ENCODE peak calls at places on chromosome 19, in eight cellular contexts. One of them, this sample, is unnamed.

GRCh38 chr19:30204721-30205120 is 167.5 kb upstream of the ZNF536 start:
- DNase-seq in HEK293T: no peak
- DNase-seq in transverse colon: no peak
- DNase-seq in GM06990: no peak
- DNase-seq in IMR-90: no peak
- DNase-seq in stimulated activated naive B cell treated with anti-CD40 and anti-IgM and Interleukin-4, amounts not matched to agents 10 μg/mL and 1 μg/mL and 100 μg/mL, for 72 hours: no peak
- DNase-seq in AG04449: no peak
- DNase-seq in stimulated activated CD8-positive, alpha-beta memory T cell treated with anti-CD3 and anti-CD28 coated beads, Interleukin-4, amount 100 ng/mL, for 4 hours: no peak
- DNase-seq in this sample: no peak

GRCh38 chr19:46493236-46494114 is 2.2 kb downstream of the PNMA8B start:
- DNase-seq in HEK293T: no peak
- DNase-seq in transverse colon: peak
- DNase-seq in GM06990: no peak
- DNase-seq in IMR-90: no peak
- DNase-seq in stimulated activated naive B cell treated with anti-CD40 and anti-IgM and Interleukin-4, amounts not matched to agents 10 μg/mL and 1 μg/mL and 100 μg/mL, for 72 hours: no peak
- DNase-seq in AG04449: no peak
- DNase-seq in stimulated activated CD8-positive, alpha-beta memory T cell treated with anti-CD3 and anti-CD28 coated beads, Interleukin-4, amount 100 ng/mL, for 4 hours: no peak
- DNase-seq in this sample: no peak

GRCh38 chr19:5150902-5151741 is 182.2 kb downstream of the KDM4B start:
- DNase-seq in HEK293T: no peak
- DNase-seq in transverse colon: no peak
- DNase-seq in GM06990: peak
- DNase-seq in IMR-90: no peak
- DNase-seq in stimulated activated naive B cell treated with anti-CD40 and anti-IgM and Interleukin-4, amounts not matched to agents 10 μg/mL and 1 μg/mL and 100 μg/mL, for 72 hours: no peak
- DNase-seq in AG04449: no peak
- DNase-seq in stimulated activated CD8-positive, alpha-beta memory T cell treated with anti-CD3 and anti-CD28 coated beads, Interleukin-4, amount 100 ng/mL, for 4 hours: no peak
- DNase-seq in this sample: no peak

GRCh38 chr19:19588546-19588945 is 29.9 kb downstream of the PBX4 start:
- DNase-seq in HEK293T: no peak
- DNase-seq in transverse colon: no peak
- DNase-seq in GM06990: no peak
- DNase-seq in IMR-90: peak
- DNase-seq in stimulated activated naive B cell treated with anti-CD40 and anti-IgM and Interleukin-4, amounts not matched to agents 10 μg/mL and 1 μg/mL and 100 μg/mL, for 72 hours: no peak
- DNase-seq in AG04449: no peak
- DNase-seq in stimulated activated CD8-positive, alpha-beta memory T cell treated with anti-CD3 and anti-CD28 coated beads, Interleukin-4, amount 100 ng/mL, for 4 hours: no peak
- DNase-seq in this sample: no peak

GRCh38 chr19:35718345-35719041 is 690 bp downstream of the KMT2B start:
- DNase-seq in HEK293T: peak
- DNase-seq in transverse colon: peak
- DNase-seq in GM06990: peak
- DNase-seq in IMR-90: no peak
- DNase-seq in stimulated activated naive B cell treated with anti-CD40 and anti-IgM and Interleukin-4, amounts not matched to agents 10 μg/mL and 1 μg/mL and 100 μg/mL, for 72 hours: no peak
- DNase-seq in AG04449: no peak
- DNase-seq in stimulated activated CD8-positive, alpha-beta memory T cell treated with anti-CD3 and anti-CD28 coated beads, Interleukin-4, amount 100 ng/mL, for 4 hours: peak
- DNase-seq in this sample: no peak

GRCh38 chr19:54209058-54209747 is 8.5 kb downstream of the RPS9 start:
- DNase-seq in HEK293T: no peak
- DNase-seq in transverse colon: no peak
- DNase-seq in GM06990: peak
- DNase-seq in IMR-90: no peak
- DNase-seq in stimulated activated naive B cell treated with anti-CD40 and anti-IgM and Interleukin-4, amounts not matched to agents 10 μg/mL and 1 μg/mL and 100 μg/mL, for 72 hours: no peak
- DNase-seq in AG04449: no peak
- DNase-seq in stimulated activated CD8-positive, alpha-beta memory T cell treated with anti-CD3 and anti-CD28 coated beads, Interleukin-4, amount 100 ng/mL, for 4 hours: no peak
- DNase-seq in this sample: no peak

GRCh38 chr19:39351537-39352037 is 9.4 kb downstream of the SAMD4B start:
- DNase-seq in HEK293T: no peak
- DNase-seq in transverse colon: no peak
- DNase-seq in GM06990: peak
- DNase-seq in IMR-90: peak
- DNase-seq in stimulated activated naive B cell treated with anti-CD40 and anti-IgM and Interleukin-4, amounts not matched to agents 10 μg/mL and 1 μg/mL and 100 μg/mL, for 72 hours: peak
- DNase-seq in AG04449: no peak
- DNase-seq in stimulated activated CD8-positive, alpha-beta memory T cell treated with anti-CD3 and anti-CD28 coated beads, Interleukin-4, amount 100 ng/mL, for 4 hours: no peak
- DNase-seq in this sample: no peak

GRCh38 chr19:56133858-56134654 is 7.0 kb upstream of the ZNF444 start:
- DNase-seq in HEK293T: no peak
- DNase-seq in transverse colon: no peak
- DNase-seq in GM06990: peak
- DNase-seq in IMR-90: peak
- DNase-seq in stimulated activated naive B cell treated with anti-CD40 and anti-IgM and Interleukin-4, amounts not matched to agents 10 μg/mL and 1 μg/mL and 100 μg/mL, for 72 hours: peak
- DNase-seq in AG04449: no peak
- DNase-seq in stimulated activated CD8-positive, alpha-beta memory T cell treated with anti-CD3 and anti-CD28 coated beads, Interleukin-4, amount 100 ng/mL, for 4 hours: no peak
- DNase-seq in this sample: no peak

GRCh38 chr19:482186-483041 is 13.9 kb upstream of the MADCAM1 start:
- DNase-seq in HEK293T: no peak
- DNase-seq in transverse colon: no peak
- DNase-seq in GM06990: no peak
- DNase-seq in IMR-90: no peak
- DNase-seq in stimulated activated naive B cell treated with anti-CD40 and anti-IgM and Interleukin-4, amounts not matched to agents 10 μg/mL and 1 μg/mL and 100 μg/mL, for 72 hours: no peak
- DNase-seq in AG04449: no peak
- DNase-seq in stimulated activated CD8-positive, alpha-beta memory T cell treated with anti-CD3 and anti-CD28 coated beads, Interleukin-4, amount 100 ng/mL, for 4 hours: no peak
- DNase-seq in this sample: no peak

GRCh38 chr19:7993560-7993959 is 11.9 kb downstream of the ELAVL1 start:
- DNase-seq in HEK293T: no peak
- DNase-seq in transverse colon: no peak
- DNase-seq in GM06990: no peak
- DNase-seq in IMR-90: no peak
- DNase-seq in stimulated activated naive B cell treated with anti-CD40 and anti-IgM and Interleukin-4, amounts not matched to agents 10 μg/mL and 1 μg/mL and 100 μg/mL, for 72 hours: no peak
- DNase-seq in AG04449: no peak
- DNase-seq in stimulated activated CD8-positive, alpha-beta memory T cell treated with anti-CD3 and anti-CD28 coated beads, Interleukin-4, amount 100 ng/mL, for 4 hours: no peak
- DNase-seq in this sample: no peak

GRCh38 chr19:35427187-35427586 is 20.9 kb upstream of the FFAR2 start:
- DNase-seq in HEK293T: no peak
- DNase-seq in transverse colon: no peak
- DNase-seq in GM06990: no peak
- DNase-seq in IMR-90: no peak
- DNase-seq in stimulated activated naive B cell treated with anti-CD40 and anti-IgM and Interleukin-4, amounts not matched to agents 10 μg/mL and 1 μg/mL and 100 μg/mL, for 72 hours: no peak
- DNase-seq in AG04449: no peak
- DNase-seq in stimulated activated CD8-positive, alpha-beta memory T cell treated with anti-CD3 and anti-CD28 coated beads, Interleukin-4, amount 100 ng/mL, for 4 hours: no peak
- DNase-seq in this sample: no peak

GRCh38 chr19:4567584-4568071 is 8.1 kb upstream of the SEMA6B start:
- DNase-seq in HEK293T: peak
- DNase-seq in transverse colon: peak
- DNase-seq in GM06990: no peak
- DNase-seq in IMR-90: peak
- DNase-seq in stimulated activated naive B cell treated with anti-CD40 and anti-IgM and Interleukin-4, amounts not matched to agents 10 μg/mL and 1 μg/mL and 100 μg/mL, for 72 hours: no peak
- DNase-seq in AG04449: no peak
- DNase-seq in stimulated activated CD8-positive, alpha-beta memory T cell treated with anti-CD3 and anti-CD28 coated beads, Interleukin-4, amount 100 ng/mL, for 4 hours: peak
- DNase-seq in this sample: peak

GRCh38 chr19:54418030-54418929 is 3.0 kb downstream of the TTYH1 start:
- DNase-seq in HEK293T: no peak
- DNase-seq in transverse colon: no peak
- DNase-seq in GM06990: no peak
- DNase-seq in IMR-90: peak
- DNase-seq in stimulated activated naive B cell treated with anti-CD40 and anti-IgM and Interleukin-4, amounts not matched to agents 10 μg/mL and 1 μg/mL and 100 μg/mL, for 72 hours: no peak
- DNase-seq in AG04449: no peak
- DNase-seq in stimulated activated CD8-positive, alpha-beta memory T cell treated with anti-CD3 and anti-CD28 coated beads, Interleukin-4, amount 100 ng/mL, for 4 hours: no peak
- DNase-seq in this sample: peak

GRCh38 chr19:46218160-46218559 is 11.4 kb upstream of the IGFL1 start:
- DNase-seq in HEK293T: peak
- DNase-seq in transverse colon: no peak
- DNase-seq in GM06990: no peak
- DNase-seq in IMR-90: peak
- DNase-seq in stimulated activated naive B cell treated with anti-CD40 and anti-IgM and Interleukin-4, amounts not matched to agents 10 μg/mL and 1 μg/mL and 100 μg/mL, for 72 hours: no peak
- DNase-seq in AG04449: no peak
- DNase-seq in stimulated activated CD8-positive, alpha-beta memory T cell treated with anti-CD3 and anti-CD28 coated beads, Interleukin-4, amount 100 ng/mL, for 4 hours: no peak
- DNase-seq in this sample: no peak

GRCh38 chr19:11257827-11258380 is 4.4 kb downstream of the DOCK6 start:
- DNase-seq in HEK293T: no peak
- DNase-seq in transverse colon: no peak
- DNase-seq in GM06990: no peak
- DNase-seq in IMR-90: no peak
- DNase-seq in stimulated activated naive B cell treated with anti-CD40 and anti-IgM and Interleukin-4, amounts not matched to agents 10 μg/mL and 1 μg/mL and 100 μg/mL, for 72 hours: no peak
- DNase-seq in AG04449: no peak
- DNase-seq in stimulated activated CD8-positive, alpha-beta memory T cell treated with anti-CD3 and anti-CD28 coated beads, Interleukin-4, amount 100 ng/mL, for 4 hours: no peak
- DNase-seq in this sample: no peak

GRCh38 chr19:18961767-18962423 is 20.9 kb upstream of the HOMER3 start:
- DNase-seq in HEK293T: no peak
- DNase-seq in transverse colon: no peak
- DNase-seq in GM06990: no peak
- DNase-seq in IMR-90: no peak
- DNase-seq in stimulated activated naive B cell treated with anti-CD40 and anti-IgM and Interleukin-4, amounts not matched to agents 10 μg/mL and 1 μg/mL and 100 μg/mL, for 72 hours: no peak
- DNase-seq in AG04449: no peak
- DNase-seq in stimulated activated CD8-positive, alpha-beta memory T cell treated with anti-CD3 and anti-CD28 coated beads, Interleukin-4, amount 100 ng/mL, for 4 hours: no peak
- DNase-seq in this sample: no peak

GRCh38 chr19:57280913-57281425 is 684 bp downstream of the ZNF460 start:
- DNase-seq in HEK293T: no peak
- DNase-seq in transverse colon: no peak
- DNase-seq in GM06990: peak
- DNase-seq in IMR-90: no peak
- DNase-seq in stimulated activated naive B cell treated with anti-CD40 and anti-IgM and Interleukin-4, amounts not matched to agents 10 μg/mL and 1 μg/mL and 100 μg/mL, for 72 hours: no peak
- DNase-seq in AG04449: no peak
- DNase-seq in stimulated activated CD8-positive, alpha-beta memory T cell treated with anti-CD3 and anti-CD28 coated beads, Interleukin-4, amount 100 ng/mL, for 4 hours: no peak
- DNase-seq in this sample: no peak

GRCh38 chr19:46606019-46606418 is 4.9 kb downstream of the CALM3 start:
- DNase-seq in HEK293T: no peak
- DNase-seq in transverse colon: peak
- DNase-seq in GM06990: no peak
- DNase-seq in IMR-90: no peak
- DNase-seq in stimulated activated naive B cell treated with anti-CD40 and anti-IgM and Interleukin-4, amounts not matched to agents 10 μg/mL and 1 μg/mL and 100 μg/mL, for 72 hours: no peak
- DNase-seq in AG04449: no peak
- DNase-seq in stimulated activated CD8-positive, alpha-beta memory T cell treated with anti-CD3 and anti-CD28 coated beads, Interleukin-4, amount 100 ng/mL, for 4 hours: no peak
- DNase-seq in this sample: no peak

GRCh38 chr19:52170304-52170703 is 1.1 kb downstream of the ZNF836 start:
- DNase-seq in HEK293T: no peak
- DNase-seq in transverse colon: no peak
- DNase-seq in GM06990: no peak
- DNase-seq in IMR-90: no peak
- DNase-seq in stimulated activated naive B cell treated with anti-CD40 and anti-IgM and Interleukin-4, amounts not matched to agents 10 μg/mL and 1 μg/mL and 100 μg/mL, for 72 hours: no peak
- DNase-seq in AG04449: no peak
- DNase-seq in stimulated activated CD8-positive, alpha-beta memory T cell treated with anti-CD3 and anti-CD28 coated beads, Interleukin-4, amount 100 ng/mL, for 4 hours: no peak
- DNase-seq in this sample: no peak

GRCh38 chr19:41696402-41697197 is 8.5 kb upstream of the CEACAM7 start:
- DNase-seq in HEK293T: no peak
- DNase-seq in transverse colon: peak
- DNase-seq in GM06990: no peak
- DNase-seq in IMR-90: no peak
- DNase-seq in stimulated activated naive B cell treated with anti-CD40 and anti-IgM and Interleukin-4, amounts not matched to agents 10 μg/mL and 1 μg/mL and 100 μg/mL, for 72 hours: no peak
- DNase-seq in AG04449: no peak
- DNase-seq in stimulated activated CD8-positive, alpha-beta memory T cell treated with anti-CD3 and anti-CD28 coated beads, Interleukin-4, amount 100 ng/mL, for 4 hours: no peak
- DNase-seq in this sample: no peak

GRCh38 chr19:35513975-35514809 is 743 bp upstream of the DMKN start:
- DNase-seq in HEK293T: no peak
- DNase-seq in transverse colon: no peak
- DNase-seq in GM06990: no peak
- DNase-seq in IMR-90: no peak
- DNase-seq in stimulated activated naive B cell treated with anti-CD40 and anti-IgM and Interleukin-4, amounts not matched to agents 10 μg/mL and 1 μg/mL and 100 μg/mL, for 72 hours: no peak
- DNase-seq in AG04449: no peak
- DNase-seq in stimulated activated CD8-positive, alpha-beta memory T cell treated with anti-CD3 and anti-CD28 coated beads, Interleukin-4, amount 100 ng/mL, for 4 hours: no peak
- DNase-seq in this sample: no peak

GRCh38 chr19:48683349-48683748 is 10.5 kb upstream of the NTN5 start:
- DNase-seq in HEK293T: no peak
- DNase-seq in transverse colon: no peak
- DNase-seq in GM06990: no peak
- DNase-seq in IMR-90: peak
- DNase-seq in stimulated activated naive B cell treated with anti-CD40 and anti-IgM and Interleukin-4, amounts not matched to agents 10 μg/mL and 1 μg/mL and 100 μg/mL, for 72 hours: no peak
- DNase-seq in AG04449: no peak
- DNase-seq in stimulated activated CD8-positive, alpha-beta memory T cell treated with anti-CD3 and anti-CD28 coated beads, Interleukin-4, amount 100 ng/mL, for 4 hours: no peak
- DNase-seq in this sample: peak

GRCh38 chr19:48481191-48481500 is 12.0 kb downstream of the CYTH2 start:
- DNase-seq in HEK293T: no peak
- DNase-seq in transverse colon: no peak
- DNase-seq in GM06990: no peak
- DNase-seq in IMR-90: peak
- DNase-seq in stimulated activated naive B cell treated with anti-CD40 and anti-IgM and Interleukin-4, amounts not matched to agents 10 μg/mL and 1 μg/mL and 100 μg/mL, for 72 hours: no peak
- DNase-seq in AG04449: no peak
- DNase-seq in stimulated activated CD8-positive, alpha-beta memory T cell treated with anti-CD3 and anti-CD28 coated beads, Interleukin-4, amount 100 ng/mL, for 4 hours: no peak
- DNase-seq in this sample: no peak

GRCh38 chr19:52248256-52248655 is 21.1 kb upstream of the ZNF766 start:
- DNase-seq in HEK293T: no peak
- DNase-seq in transverse colon: peak
- DNase-seq in GM06990: no peak
- DNase-seq in IMR-90: peak
- DNase-seq in stimulated activated naive B cell treated with anti-CD40 and anti-IgM and Interleukin-4, amounts not matched to agents 10 μg/mL and 1 μg/mL and 100 μg/mL, for 72 hours: peak
- DNase-seq in AG04449: no peak
- DNase-seq in stimulated activated CD8-positive, alpha-beta memory T cell treated with anti-CD3 and anti-CD28 coated beads, Interleukin-4, amount 100 ng/mL, for 4 hours: peak
- DNase-seq in this sample: peak

GRCh38 chr19:2666344-2666994 is 36.0 kb downstream of the GNG7 start:
- DNase-seq in HEK293T: no peak
- DNase-seq in transverse colon: no peak
- DNase-seq in GM06990: no peak
- DNase-seq in IMR-90: no peak
- DNase-seq in stimulated activated naive B cell treated with anti-CD40 and anti-IgM and Interleukin-4, amounts not matched to agents 10 μg/mL and 1 μg/mL and 100 μg/mL, for 72 hours: no peak
- DNase-seq in AG04449: no peak
- DNase-seq in stimulated activated CD8-positive, alpha-beta memory T cell treated with anti-CD3 and anti-CD28 coated beads, Interleukin-4, amount 100 ng/mL, for 4 hours: no peak
- DNase-seq in this sample: no peak

GRCh38 chr19:6229951-6230712 is 49.6 kb downstream of the MLLT1 start:
- DNase-seq in HEK293T: no peak
- DNase-seq in transverse colon: no peak
- DNase-seq in GM06990: no peak
- DNase-seq in IMR-90: no peak
- DNase-seq in stimulated activated naive B cell treated with anti-CD40 and anti-IgM and Interleukin-4, amounts not matched to agents 10 μg/mL and 1 μg/mL and 100 μg/mL, for 72 hours: no peak
- DNase-seq in AG04449: no peak
- DNase-seq in stimulated activated CD8-positive, alpha-beta memory T cell treated with anti-CD3 and anti-CD28 coated beads, Interleukin-4, amount 100 ng/mL, for 4 hours: no peak
- DNase-seq in this sample: no peak

GRCh38 chr19:19562665-19563347 is 24.7 kb downstream of the CILP2 start:
- DNase-seq in HEK293T: no peak
- DNase-seq in transverse colon: no peak
- DNase-seq in GM06990: no peak
- DNase-seq in IMR-90: no peak
- DNase-seq in stimulated activated naive B cell treated with anti-CD40 and anti-IgM and Interleukin-4, amounts not matched to agents 10 μg/mL and 1 μg/mL and 100 μg/mL, for 72 hours: no peak
- DNase-seq in AG04449: no peak
- DNase-seq in stimulated activated CD8-positive, alpha-beta memory T cell treated with anti-CD3 and anti-CD28 coated beads, Interleukin-4, amount 100 ng/mL, for 4 hours: peak
- DNase-seq in this sample: no peak

GRCh38 chr19:19403373-19403901 is 2.0 kb upstream of the GATAD2A start:
- DNase-seq in HEK293T: no peak
- DNase-seq in transverse colon: no peak
- DNase-seq in GM06990: no peak
- DNase-seq in IMR-90: peak
- DNase-seq in stimulated activated naive B cell treated with anti-CD40 and anti-IgM and Interleukin-4, amounts not matched to agents 10 μg/mL and 1 μg/mL and 100 μg/mL, for 72 hours: no peak
- DNase-seq in AG04449: no peak
- DNase-seq in stimulated activated CD8-positive, alpha-beta memory T cell treated with anti-CD3 and anti-CD28 coated beads, Interleukin-4, amount 100 ng/mL, for 4 hours: no peak
- DNase-seq in this sample: peak

GRCh38 chr19:34299576-34299975 is 45.2 kb downstream of the GARRE1 start:
- DNase-seq in HEK293T: no peak
- DNase-seq in transverse colon: no peak
- DNase-seq in GM06990: no peak
- DNase-seq in IMR-90: no peak
- DNase-seq in stimulated activated naive B cell treated with anti-CD40 and anti-IgM and Interleukin-4, amounts not matched to agents 10 μg/mL and 1 μg/mL and 100 μg/mL, for 72 hours: no peak
- DNase-seq in AG04449: no peak
- DNase-seq in stimulated activated CD8-positive, alpha-beta memory T cell treated with anti-CD3 and anti-CD28 coated beads, Interleukin-4, amount 100 ng/mL, for 4 hours: no peak
- DNase-seq in this sample: no peak